ENCODE peak calls at places on chromosomes 6 and 20, in seven cellular contexts. P is WTC11; R is C1 segment of cervical spinal cord; N is cerebellar cortex; E is NCI-H2029; K is iris pigment epithelial cell; X is stimulated activated CD8-positive, alpha-beta memory T cell treated with anti-CD3 and anti-CD28 coated beads, Interleukin-4, amount 100 ng/mL, for 1 hour. Y is an unnamed sample.

GRCh38 chr6:163872335-163872734 is 457.8 kb downstream of the QKI start:
- DNase-seq in N (no peak), X (no peak), E (no peak), P (no peak), R (no peak), K (peak), Y (no peak)

GRCh38 chr6:37667050-37667814 is 30.5 kb downstream of the MDGA1 start:
- DNase-seq in X (no peak), N (no peak), K (peak), P (no peak), E (no peak), R (no peak), Y (no peak)

GRCh38 chr6:22825210-22825609 is 255.8 kb downstream of the HDGFL1 start:
- DNase-seq in X (no peak), R (no peak), K (no peak), N (no peak), E (no peak), P (no peak), Y (peak)

GRCh38 chr6:18543061-18543460 is 155.9 kb downstream of the RNF144B start:
- DNase-seq in K (no peak), E (no peak), R (no peak), X (no peak), N (no peak), P (no peak), Y (no peak)

GRCh38 chr20:57140416-57140965 is 126.0 kb downstream of the BMP7 start:
- DNase-seq in E (no peak), R (no peak), N (no peak), X (no peak), P (no peak), K (no peak), Y (no peak)

GRCh38 chr6:137122612-137123011 is 50.8 kb downstream of the IL22RA2 start:
- DNase-seq in X (no peak), R (no peak), K (no peak), N (no peak), P (no peak), E (no peak), Y (no peak)

GRCh38 chr6:4402477-4402976 is 267.2 kb upstream of the ECI2 start:
- DNase-seq in P (no peak), X (no peak), E (no peak), N (no peak), K (peak), R (no peak), Y (no peak)

GRCh38 chr20:2022163-2022562 is 28.3 kb upstream of the PDYN start:
- DNase-seq in X (no peak), E (no peak), N (no peak), R (no peak), K (no peak), P (no peak), Y (peak)

GRCh38 chr20:44967207-44967807 is 995 bp downstream of the STK4 start:
- DNase-seq in K (no peak), E (no peak), R (no peak), X (no peak), P (no peak), N (no peak), Y (peak)

GRCh38 chr6:142570221-142570671 is 268.4 kb downstream of the ADGRG6 start:
- DNase-seq in E (no peak), N (no peak), K (peak), R (no peak), X (no peak), P (no peak), Y (no peak)

GRCh38 chr6:44005507-44005903 is 121.7 kb downstream of the MRPL14 start:
- DNase-seq in R (no peak), P (no peak), X (no peak), N (no peak), E (no peak), K (no peak), Y (no peak)

GRCh38 chr6:161023316-161023715 is 31.7 kb downstream of the MAP3K4 start:
- DNase-seq in K (no peak), E (no peak), N (no peak), P (no peak), R (no peak), X (no peak), Y (no peak)

GRCh38 chr6:113642714-113643442 is 214.3 kb upstream of the MARCKS start:
- DNase-seq in R (no peak), E (peak), K (no peak), P (peak), X (no peak), N (no peak), Y (peak)

GRCh38 chr6:89799111-89799510 is 20.5 kb downstream of the MDN1 start:
- DNase-seq in R (no peak), K (no peak), X (no peak), P (no peak), E (no peak), N (no peak), Y (no peak)